ENCODE peak calls at places on chromosome 17, in five cellular contexts. M is activated gamma-delta T cell treated with Interleukin-2 at 50 U/mL for 16 hours; I is HTR-8/SVneo; Z is stimulated activated CD8-positive, alpha-beta memory T cell treated with anti-CD3 and anti-CD28 coated beads, Interleukin-12 subunit alpha, Interleukin-12 subunit beta, amount 100 ng/mL, for 4 hours; Q is ELF-1. W is an unnamed sample.

GRCh38 chr17:31456814-31457213 is 65.3 kb downstream of the RAB11FIP4 start:
- DNase-seq in M (no peak), I (no peak), Z (no peak), Q (peak), W (no peak)

GRCh38 chr17:79620207-79621038 is 9.6 kb upstream of the RBFOX3 start:
- DNase-seq in M (peak), I (no peak), Z (no peak), Q (no peak), W (no peak)

GRCh38 chr17:17387017-17387416 is 83.8 kb downstream of the NT5M start:
- DNase-seq in M (no peak), I (no peak), Z (no peak), Q (no peak), W (no peak)

GRCh38 chr17:35578929-35579448 is 618 bp upstream of the PEX12 start:
- DNase-seq in M (no peak), I (no peak), Z (no peak), Q (no peak), W (no peak)

GRCh38 chr17:44053130-44053872 is 13.2 kb downstream of the LSM12 start:
- DNase-seq in M (no peak), I (no peak), Z (no peak), Q (no peak), W (no peak)

GRCh38 chr17:77396610-77397009 is 255.8 kb downstream of the SEC14L1 start:
- DNase-seq in M (no peak), I (no peak), Z (no peak), Q (no peak), W (no peak)

GRCh38 chr17:78252701-78253635 is 21.5 kb downstream of the TMEM235 start:
- DNase-seq in M (no peak), I (no peak), Z (no peak), Q (no peak), W (no peak)

GRCh38 chr17:19646788-19647696 is 1.5 kb upstream of the ALDH3A2 start:
- DNase-seq in M (no peak), I (no peak), Z (no peak), Q (peak), W (no peak)

W was measured in COLO829.